ENCODE peak calls at places on chromosomes 1 and 21, in five cellular contexts. H is activated T-cell treated with anti-CD3 and anti-CD28 coated beads for 1 hour, B is NCI-H1694 treated with DMSO at 0.1 percent for 48 hours, P is tibial artery, V is glutamatergic neuron. O is an unnamed sample.

GRCh38 chr1:235999259-235999925 is 65.5 kb downstream of the NID1 start:
- DNase-seq in H (peak), B (no peak), P (no peak), V (no peak), O (no peak)

GRCh38 chr1:11413907-11414495 is 65.0 kb upstream of the DISP3 start:
- DNase-seq in H (no peak), B (no peak), P (no peak), V (peak), O (no peak)

GRCh38 chr21:42440187-42440792 is 36.6 kb downstream of the UBASH3A start:
- DNase-seq in H (no peak), B (no peak), P (no peak), V (no peak), O (no peak)

GRCh38 chr1:240385985-240386978 is 225.7 kb downstream of the GREM2 start:
- DNase-seq in H (no peak), B (no peak), P (no peak), V (no peak), O (no peak)

GRCh38 chr1:227318003-227318851 is at the start of gene CDC42BPA:
- DNase-seq in H (no peak), B (peak), P (peak), V (peak), O (peak)

GRCh38 chr1:219442575-219442974 is 170.3 kb downstream of the ZC3H11B start:
- DNase-seq in H (no peak), B (no peak), P (no peak), V (no peak), O (no peak)

GRCh38 chr1:116006486-116006964 is 30.2 kb downstream of the SLC22A15 start:
- DNase-seq in H (no peak), B (no peak), P (no peak), V (no peak), O (no peak)

GRCh38 chr1:22074803-22075202 is 22.3 kb downstream of the CDC42 start:
- DNase-seq in H (no peak), B (no peak), P (no peak), V (no peak), O (no peak)

GRCh38 chr1:203343956-203344355 is 7.0 kb downstream of the FMOD start:
- DNase-seq in H (no peak), B (no peak), P (no peak), V (no peak), O (no peak)

GRCh38 chr1:22728751-22729399 is 18.2 kb downstream of the EPHB2 start:
- DNase-seq in H (no peak), B (peak), P (no peak), V (no peak), O (no peak)

GRCh38 chr1:164771568-164772350 is 212.8 kb downstream of the PBX1 start:
- DNase-seq in H (no peak), B (no peak), P (no peak), V (peak), O (no peak)

GRCh38 chr1:115727706-115728249 is 40.7 kb downstream of the CASQ2 start:
- DNase-seq in H (no peak), B (peak), P (peak), V (no peak), O (no peak)

GRCh38 chr1:26391450-26391849 is 18.9 kb upstream of the ZNF683 start:
- DNase-seq in H (no peak), B (no peak), P (no peak), V (peak), O (peak)

GRCh38 chr21:36195613-36196012 is 39.0 kb downstream of the DOP1B start:
- DNase-seq in H (no peak), B (no peak), P (no peak), V (no peak), O (no peak)

GRCh38 chr1:61460230-61460629 is 264.7 kb downstream of the TM2D1 start:
- DNase-seq in H (no peak), B (no peak), P (no peak), V (no peak), O (no peak)

GRCh38 chr21:44552681-44553080 is 1.4 kb upstream of the KRTAP10-2 start:
- DNase-seq in H (no peak), B (no peak), P (no peak), V (no peak), O (peak)

GRCh38 chr1:86500731-86501130 is 32.0 kb downstream of the CLCA1 start:
- DNase-seq in H (no peak), B (no peak), P (no peak), V (no peak), O (no peak)

GRCh38 chr1:169601096-169601881 is 15.0 kb upstream of the F5 start:
- DNase-seq in H (no peak), B (no peak), P (no peak), V (no peak), O (no peak)

GRCh38 chr1:101003012-101003650 is 22.5 kb downstream of the DPH5 start:
- DNase-seq in H (no peak), B (no peak), P (no peak), V (no peak), O (no peak)

GRCh38 chr21:42193131-42193671 is 25.7 kb upstream of the ABCG1 start:
- DNase-seq in H (peak), B (no peak), P (no peak), V (no peak), O (no peak)

GRCh38 chr1:92096317-92096716 is 16.2 kb downstream of the BTBD8 start:
- DNase-seq in H (no peak), B (no peak), P (no peak), V (no peak), O (no peak)

GRCh38 chr1:37465596-37466517 is 8.5 kb upstream of the ZC3H12A start:
- DNase-seq in H (no peak), B (no peak), P (no peak), V (no peak), O (no peak)

GRCh38 chr1:219120625-219121544 is 52.8 kb upstream of the LYPLAL1 start:
- DNase-seq in H (no peak), B (no peak), P (no peak), V (no peak), O (no peak)

GRCh38 chr1:12539320-12539704 is 78.7 kb downstream of the DHRS3 start:
- DNase-seq in H (no peak), B (no peak), P (peak), V (no peak), O (no peak)

GRCh38 chr21:25964009-25964408 is 206.6 kb downstream of the APP start:
- DNase-seq in H (no peak), B (no peak), P (no peak), V (no peak), O (no peak)

GRCh38 chr21:42179316-42179715 is 39.6 kb upstream of the ABCG1 start:
- DNase-seq in H (no peak), B (no peak), P (no peak), V (no peak), O (no peak)

GRCh38 chr1:8723010-8723409 is 94.4 kb downstream of the RERE start:
- DNase-seq in H (no peak), B (no peak), P (no peak), V (no peak), O (no peak)

GRCh38 chr1:117020526-117021156 is 19.1 kb downstream of the CD101 start:
- DNase-seq in H (no peak), B (no peak), P (no peak), V (no peak), O (no peak)

GRCh38 chr21:37742115-37742514 is 174.1 kb downstream of the KCNJ6 start:
- DNase-seq in H (no peak), B (no peak), P (no peak), V (no peak), O (no peak)

GRCh38 chr21:18164483-18164882 is 80.2 kb upstream of the CHODL start:
- DNase-seq in H (no peak), B (no peak), P (no peak), V (no peak), O (no peak)

GRCh38 chr1:36539526-36539925 is 56.8 kb upstream of the CSF3R start:
- DNase-seq in H (no peak), B (no peak), P (peak), V (no peak), O (no peak)

GRCh38 chr1:204493145-204493881 is 1.3 kb downstream of the PIK3C2B start:
- DNase-seq in H (no peak), B (peak), P (peak), V (no peak), O (no peak)

GRCh38 chr1:8903908-8904650 is 25.6 kb upstream of the ENO1 start:
- DNase-seq in H (no peak), B (no peak), P (peak), V (no peak), O (no peak)

GRCh38 chr1:220884109-220884980 is 5.1 kb downstream of the HLX start:
- DNase-seq in H (no peak), B (no peak), P (no peak), V (peak), O (peak)